ENCODE peak calls at places on chromosomes 7 and 10, in seven cellular contexts. U is mammary epithelial cell; F is PC-3; M is CD8-positive, alpha-beta memory T cell; P is OCI-LY7; W is heart right ventricle; C is K562. X is an unnamed sample.

GRCh38 chr7:75813084-75813483 is 522 bp downstream of the CCL24 start:
- DNase-seq in M (no peak), W (no peak), C (no peak), P (no peak), F (no peak), U (no peak), X (no peak)

GRCh38 chr7:12564996-12565764 is 5.3 kb upstream of the SCIN start:
- DNase-seq in W (no peak), U (no peak), M (no peak), P (no peak), F (peak; percentile 64), C (no peak), X (no peak)

GRCh38 chr7:142697270-142697669 is 52.0 kb upstream of the PRSS1 start:
- DNase-seq in P (no peak), M (no peak), C (no peak), U (no peak), W (no peak), F (no peak), X (no peak)

GRCh38 chr7:68699090-68699711 is 899.1 kb upstream of the AUTS2 start:
- DNase-seq in U (no peak), P (no peak), C (no peak), F (no peak), W (no peak), M (no peak), X (peak; percentile 88)

GRCh38 chr10:29648114-29648982 is 13.6 kb upstream of the SVIL start:
- DNase-seq in W (no peak), P (no peak), F (no peak), U (no peak), C (no peak), M (no peak), X (peak; percentile 52)

GRCh38 chr10:120828940-120829339 is 22.2 kb upstream of the WDR11 start:
- DNase-seq in C (no peak), U (no peak), P (no peak), F (no peak), W (no peak), M (no peak), X (no peak)

GRCh38 chr10:75788394-75789205 is 357.2 kb downstream of the LRMDA start:
- DNase-seq in W (no peak), P (no peak), M (no peak), C (no peak), U (no peak), F (peak; percentile 80), X (no peak)

GRCh38 chr7:128757203-128757602 is 18.0 kb downstream of the CALU start:
- DNase-seq in U (no peak), W (no peak), M (no peak), P (no peak), C (no peak), F (no peak), X (no peak)

GRCh38 chr7:47538846-47539311 is 43.0 kb downstream of the TNS3 start:
- DNase-seq in C (no peak), M (no peak), W (no peak), U (no peak), P (no peak), F (peak; percentile 46), X (no peak)

GRCh38 chr7:30805081-30805691 is 34.0 kb downstream of the MINDY4 start:
- DNase-seq in W (no peak), F (no peak), C (no peak), U (no peak), M (no peak), P (no peak), X (no peak)

GRCh38 chr10:74076961-74077360 is 73.7 kb downstream of the AP3M1 start:
- DNase-seq in W (no peak), P (no peak), F (no peak), M (no peak), U (no peak), C (no peak), X (no peak)

GRCh38 chr10:5833814-5834213 is 20.6 kb upstream of the GDI2 start:
- DNase-seq in M (no peak), P (no peak), C (no peak), W (no peak), U (no peak), F (no peak), X (no peak)

GRCh38 chr10:100656479-100656878 is 88.9 kb upstream of the PAX2 start:
- DNase-seq in C (peak; percentile 82), U (peak; percentile 68), F (no peak), W (no peak), M (no peak), P (no peak), X (no peak)

GRCh38 chr7:151769189-151769821 is 107.6 kb downstream of the PRKAG2 start:
- DNase-seq in U (no peak), F (no peak), W (no peak), C (no peak), P (peak; percentile 2), M (no peak), X (no peak)

GRCh38 chr10:99730026-99730425 is 1.9 kb downstream of the COX15 start:
- DNase-seq in U (peak; percentile 68), W (no peak), F (no peak), C (no peak), M (no peak), P (no peak), X (no peak)

GRCh38 chr10:133422821-133423771 is 1.3 kb downstream of the SPRN start:
- DNase-seq in P (no peak), U (no peak), C (no peak), F (no peak), W (peak; percentile 15), M (no peak), X (no peak)

GRCh38 chr10:71769279-71769823 is 4.0 kb downstream of the VSIR start:
- DNase-seq in W (no peak), C (no peak), F (no peak), U (no peak), P (no peak), M (peak; percentile 50), X (no peak)

GRCh38 chr7:29156798-29157461 is 10.6 kb upstream of the CPVL start:
- DNase-seq in U (no peak), P (no peak), M (no peak), F (no peak), W (no peak), C (no peak), X (no peak)

GRCh38 chr7:130195396-130195795 is 9.8 kb downstream of the TMEM209 start:
- DNase-seq in U (no peak), W (no peak), F (no peak), M (no peak), P (no peak), C (no peak), X (no peak)

GRCh38 chr10:59090804-59091203 is 85.6 kb upstream of the PHYHIPL start:
- DNase-seq in M (no peak), P (no peak), C (no peak), W (no peak), U (no peak), F (no peak), X (no peak)

GRCh38 chr7:137628211-137628610 is 218.6 kb downstream of the DGKI start:
- DNase-seq in W (no peak), P (no peak), M (no peak), U (no peak), F (no peak), C (no peak), X (no peak)

GRCh38 chr7:128104109-128104742 is 73.0 kb upstream of the LRRC4 start:
- DNase-seq in P (peak; percentile 67), W (peak; percentile 25), M (no peak), U (no peak), C (no peak), F (no peak), X (peak; percentile 25)

GRCh38 chr7:4747013-4747412 is 28.4 kb upstream of the AP5Z1 start:
- DNase-seq in M (no peak), W (no peak), P (no peak), U (no peak), F (no peak), C (no peak), X (no peak)

GRCh38 chr7:4747746-4748145 is 27.7 kb upstream of the AP5Z1 start:
- DNase-seq in W (no peak), P (no peak), C (no peak), U (no peak), F (no peak), M (no peak), X (no peak)

GRCh38 chr7:4745971-4746919 is 29.2 kb upstream of the AP5Z1 start:
- DNase-seq in C (no peak), U (peak; percentile 72), M (no peak), W (no peak), F (peak; percentile 45), P (peak; percentile 19), X (no peak)

GRCh38 chr7:4744391-4745264 is 30.8 kb upstream of the AP5Z1 start:
- DNase-seq in W (peak; percentile 100), P (peak; percentile 64), F (peak; percentile 97), C (peak; percentile 86), M (peak; percentile 69), U (peak; percentile 99), X (peak; percentile 100)

GRCh38 chr7:4745265-4745919 is 30.0 kb upstream of the AP5Z1 start:
- DNase-seq in C (no peak), W (no peak), F (no peak), U (no peak), M (no peak), P (no peak), X (no peak)
- H3K4me1 ChIP-seq in C (peaks cover 18% of the 10 kb centered on the region), W (peaks cover 56% of the 10 kb centered on the region), F (peaks cover 27% of the 10 kb centered on the region), U (peaks cover 25% of the 10 kb centered on the region), M (peaks cover 41% of the 10 kb centered on the region), P (peaks cover 27% of the 10 kb centered on the region), X (peaks cover 27% of the 10 kb centered on the region)

GRCh38 chr7:158268851-158269535 is 318.6 kb downstream of the PTPRN2 start:
- DNase-seq in P (no peak), F (no peak), U (no peak), C (no peak), W (no peak), M (no peak), X (no peak)
- H3K9me3 ChIP-seq in P (peaks cover 2% of the 10 kb centered on the region), F (no peaks in the 10 kb centered on the region), U (peaks cover 43% of the 10 kb centered on the region), C (no peaks in the 10 kb centered on the region), W (no peaks in the 10 kb centered on the region), M (no peaks in the 10 kb centered on the region), X (peaks cover 25% of the 10 kb centered on the region)

GRCh38 chr7:134902058-134902457 is 84.2 kb upstream of the AGBL3 start:
- DNase-seq in C (no peak), M (no peak), W (no peak), U (no peak), F (no peak), P (no peak), X (no peak)

GRCh38 chr7:134897936-134898335 is 88.4 kb upstream of the AGBL3 start:
- DNase-seq in C (no peak), F (no peak), P (no peak), M (no peak), U (no peak), W (no peak), X (no peak)

GRCh38 chr7:134901389-134902020 is 84.8 kb upstream of the AGBL3 start:
- DNase-seq in M (no peak), C (no peak), P (no peak), F (no peak), U (no peak), W (no peak), X (no peak)

GRCh38 chr7:134900430-134900876 is 85.9 kb upstream of the AGBL3 start:
- DNase-seq in P (peak; percentile 1), M (no peak), C (no peak), W (no peak), F (no peak), U (no peak), X (no peak)

GRCh38 chr7:134899729-134900128 is 86.6 kb upstream of the AGBL3 start:
- DNase-seq in U (peak; percentile 79), C (no peak), M (no peak), F (peak; percentile 71), P (no peak), W (no peak), X (peak; percentile 60)
- H3K4me1 ChIP-seq in U (peaks cover 35% of the 10 kb centered on the region), C (no peaks in the 10 kb centered on the region), M (no peaks in the 10 kb centered on the region), F (peaks cover 14% of the 10 kb centered on the region), P (no peaks in the 10 kb centered on the region), W (peaks cover 49% of the 10 kb centered on the region), X (peaks cover 52% of the 10 kb centered on the region)

GRCh38 chr10:37095822-37096593 is 29.4 kb upstream of the ANKRD30A start:
- DNase-seq in W (no peak), C (no peak), F (no peak), P (no peak), U (no peak), M (no peak), X (no peak)
- H3K9me3 ChIP-seq in W (no peaks in the 10 kb centered on the region), C (no peaks in the 10 kb centered on the region), F (no peaks in the 10 kb centered on the region), P (no peaks in the 10 kb centered on the region), U (peaks cover 14% of the 10 kb centered on the region), M (no peaks in the 10 kb centered on the region), X (no peaks in the 10 kb centered on the region)